ENCODE peak calls at places on chromosomes 5 and 9, in five cellular contexts. D is endothelial cell of umbilical vein, V is neural progenitor cell, R is HepG2, O is mammary epithelial cell. S is an unnamed sample.

GRCh38 chr5:80466669-80467485 is 21.0 kb upstream of the FAM151B start:
- DNase-seq in D (peak), O (peak), V (no peak), R (peak), S (no peak)

GRCh38 chr5:2685651-2686050 is 65.8 kb downstream of the IRX2 start:
- DNase-seq in V (no peak), D (no peak), R (no peak), O (peak), S (peak)

GRCh38 chr9:61665330-61665751 is 475.5 kb downstream of the SPATA31A7 start:
- DNase-seq in O (no peak), R (no peak), D (no peak), V (no peak), S (no peak)

GRCh38 chr9:36276840-36277239 is 18.6 kb upstream of the GNE start:
- DNase-seq in O (peak), R (peak), V (peak), D (peak), S (no peak)

GRCh38 chr5:141914154-141914743 is 9.4 kb upstream of the DELE1 start:
- DNase-seq in V (peak), O (no peak), R (no peak), D (peak), S (no peak)

GRCh38 chr5:158748535-158748934 is 351.2 kb downstream of the EBF1 start:
- DNase-seq in V (no peak), O (no peak), D (no peak), R (no peak), S (no peak)

GRCh38 chr9:84140535-84141101 is 160.0 kb downstream of the RMI1 start:
- DNase-seq in R (no peak), V (peak), O (no peak), D (no peak), S (no peak)

GRCh38 chr5:88480245-88480644 is 211.6 kb upstream of the TMEM161B start:
- DNase-seq in R (no peak), V (no peak), O (no peak), D (no peak), S (no peak)

GRCh38 chr9:101848485-101848919 is 110.1 kb upstream of the GRIN3A start:
- DNase-seq in O (no peak), R (no peak), D (no peak), V (no peak), S (no peak)

GRCh38 chr5:159345336-159345735 is 15.0 kb upstream of the IL12B start:
- DNase-seq in V (no peak), O (no peak), R (no peak), D (no peak), S (no peak)

GRCh38 chr5:86894006-86894560 is 276.3 kb downstream of the COX7C start:
- DNase-seq in R (no peak), O (no peak), V (no peak), D (no peak), S (peak)

GRCh38 chr5:139676406-139676805 is 28.3 kb downstream of the CXXC5 start:
- DNase-seq in O (no peak), R (no peak), D (no peak), V (no peak), S (no peak)
- H3K27ac ChIP-seq in O (no peak), R (no peak), D (no peak), V (no peak), S (no peak)

GRCh38 chr9:135076876-135077430 is 10.5 kb upstream of the OLFM1 start:
- DNase-seq in V (no peak), O (no peak), R (no peak), D (no peak), S (no peak)

GRCh38 chr9:135074354-135075233 is 12.9 kb upstream of the OLFM1 start:
- DNase-seq in V (no peak), R (no peak), O (no peak), D (no peak), S (no peak)

GRCh38 chr9:135076143-135076875 is 11.2 kb upstream of the OLFM1 start:
- DNase-seq in R (no peak), D (no peak), O (no peak), V (peak), S (no peak)

GRCh38 chr9:135073741-135074305 is 13.6 kb upstream of the OLFM1 start:
- DNase-seq in O (no peak), V (no peak), R (no peak), D (no peak), S (no peak)

GRCh38 chr9:135075234-135076142 is 12.0 kb upstream of the OLFM1 start:
- DNase-seq in R (no peak), O (peak), V (peak), D (no peak), S (no peak)
- TF ChIP-seq EZH2 in R (no peak), O (no peak), V (no peak), D (no peak), S (no peak)

GRCh38 chr5:150082364-150082763 is 4.0 kb downstream of the CSF1R start:
- DNase-seq in O (no peak), R (no peak), V (no peak), D (no peak), S (no peak)

GRCh38 chr5:150085950-150086715 is at the start of gene CSF1R:
- DNase-seq in O (no peak), R (no peak), V (no peak), D (no peak), S (no peak)

GRCh38 chr5:150082889-150083288 is 3.5 kb downstream of the CSF1R start:
- DNase-seq in V (no peak), O (no peak), R (no peak), D (no peak), S (no peak)

GRCh38 chr5:150081541-150082283 is 4.6 kb downstream of the CSF1R start:
- DNase-seq in O (no peak), R (no peak), D (peak), V (peak), S (no peak)

DNA sequence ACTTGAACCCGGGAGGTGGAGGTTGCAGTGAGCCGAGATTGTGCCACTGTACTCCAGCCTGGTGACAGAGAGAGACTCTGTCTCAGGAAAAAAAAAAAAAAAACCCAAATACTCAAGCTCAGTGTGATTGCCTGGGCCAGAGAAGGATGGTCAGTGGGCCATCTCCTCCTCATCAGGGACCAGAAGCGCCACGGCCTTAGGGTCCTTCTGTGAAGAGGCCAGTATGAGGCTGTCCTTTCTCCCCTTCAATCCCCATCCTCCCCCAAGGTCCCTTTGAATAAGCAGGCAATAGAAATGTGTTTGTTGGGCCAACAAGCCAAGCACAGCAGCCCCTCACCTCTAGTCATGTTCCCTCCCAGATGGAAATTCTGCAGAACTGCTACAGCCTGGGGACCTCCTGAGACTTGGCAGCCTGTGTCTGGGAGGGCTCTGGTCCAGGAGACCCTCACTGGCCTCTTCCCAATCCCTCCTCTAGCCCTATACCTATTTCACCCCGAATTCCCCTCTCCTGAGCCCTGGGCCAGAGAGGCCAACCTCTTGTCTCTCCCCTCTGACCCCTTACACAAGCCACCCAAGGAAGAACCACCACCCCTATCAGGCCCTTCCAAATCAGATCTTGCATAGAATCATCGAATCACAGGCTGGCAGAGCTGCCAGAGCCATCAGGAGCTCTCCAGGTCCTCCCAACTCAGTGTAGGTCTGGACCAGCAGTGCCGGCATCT is 1.0 kb downstream of the CSF1R start:
- DNase-seq in R (no peak), O (no peak), D (no peak), V (no peak), S (no peak)
- H3K9ac ChIP-seq in R (no peak), O (no peak), D (no peak), V (no peak), S (no peak)

GRCh38 chr9:7967093-7967827 is 167.7 kb upstream of the DMAC1 start:
- DNase-seq in V (no peak), R (no peak), D (no peak), O (no peak), S (no peak)
- H3K27ac ChIP-seq in V (no peak), R (no peak), D (no peak), O (no peak), S (no peak)

DNA sequence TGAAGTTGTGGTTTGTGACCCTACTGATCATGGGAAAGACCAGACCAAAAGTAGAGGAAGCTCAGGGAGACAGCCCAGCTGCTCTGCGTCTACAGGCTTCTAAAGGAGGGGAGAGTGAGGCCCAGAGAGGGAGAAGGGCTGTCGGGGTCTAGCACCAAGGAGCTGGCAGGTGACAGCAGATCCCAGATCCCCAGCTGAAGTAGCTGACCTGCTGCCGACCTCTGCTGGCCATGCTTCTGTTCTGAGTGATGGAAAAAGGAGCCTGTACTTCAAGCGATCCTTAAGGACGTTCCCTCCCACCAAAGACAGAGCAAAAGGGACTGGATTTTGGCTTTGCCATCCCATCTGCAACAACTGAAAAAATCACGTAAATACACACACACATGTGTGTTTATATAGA is 22.7 kb upstream of the QSOX2 start:
- DNase-seq in O (no peak), D (no peak), R (peak), V (peak), S (no peak)
- TF ChIP-seq EZH2 in O (no peak), D (no peak), R (no peak), V (no peak), S (no peak)

GRCh38 chr9:137303031-137303892 is 1.2 kb upstream of the NRARP start:
- DNase-seq in R (no peak), O (peak), D (no peak), V (peak), S (no peak)
- H3K9ac ChIP-seq in R (no peak), O (peak), D (peak), V (no peak), S (peak)

DNA sequence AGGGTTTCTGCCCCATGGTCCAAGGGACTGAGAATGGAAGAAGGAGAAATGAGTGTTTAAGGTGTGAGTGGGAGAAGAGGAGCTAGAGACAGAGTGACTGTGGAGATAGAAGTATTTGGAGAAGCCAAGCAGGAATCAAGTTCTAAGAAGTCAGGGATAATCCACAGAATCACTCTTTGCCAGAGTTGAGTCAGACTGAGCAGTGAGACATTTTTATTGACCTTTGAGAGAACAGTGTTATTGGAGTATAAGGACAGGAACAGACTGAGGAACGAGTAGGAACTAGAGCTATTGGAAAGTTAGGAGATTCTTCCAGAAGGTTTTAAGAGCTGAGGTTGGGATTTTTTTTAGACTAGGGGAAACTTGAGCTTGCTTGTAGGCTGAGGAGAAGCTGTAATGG is 37.2 kb downstream of the RCL1 start:
- DNase-seq in V (no peak), O (no peak), R (no peak), D (peak), S (peak)
- H3K27ac ChIP-seq in V (no peak), O (no peak), R (no peak), D (peak), S (peak)

DNA sequence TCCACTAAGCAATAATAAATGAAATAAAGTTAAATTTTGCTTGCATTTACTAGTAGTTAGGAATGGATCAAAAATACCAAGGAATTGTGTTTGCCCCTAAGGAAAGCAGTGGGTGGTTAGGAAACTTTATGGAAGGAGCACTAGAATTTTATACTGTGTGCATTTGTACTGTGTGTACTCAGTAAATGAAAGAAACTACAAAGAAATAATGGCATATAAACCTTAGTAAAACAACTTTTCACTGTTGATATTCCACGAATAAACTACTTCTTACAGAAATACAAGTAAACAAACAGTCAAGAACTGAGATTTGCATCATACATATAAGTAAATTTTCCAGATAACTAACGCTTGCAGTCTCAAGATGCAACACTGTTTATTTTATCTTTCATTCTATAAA is 103.7 kb upstream of the PARP8 start:
- DNase-seq in O (no peak), R (no peak), D (no peak), V (no peak), S (no peak)
- TF ChIP-seq EZH2 in O (no peak), R (no peak), D (no peak), V (no peak), S (no peak)

DNA sequence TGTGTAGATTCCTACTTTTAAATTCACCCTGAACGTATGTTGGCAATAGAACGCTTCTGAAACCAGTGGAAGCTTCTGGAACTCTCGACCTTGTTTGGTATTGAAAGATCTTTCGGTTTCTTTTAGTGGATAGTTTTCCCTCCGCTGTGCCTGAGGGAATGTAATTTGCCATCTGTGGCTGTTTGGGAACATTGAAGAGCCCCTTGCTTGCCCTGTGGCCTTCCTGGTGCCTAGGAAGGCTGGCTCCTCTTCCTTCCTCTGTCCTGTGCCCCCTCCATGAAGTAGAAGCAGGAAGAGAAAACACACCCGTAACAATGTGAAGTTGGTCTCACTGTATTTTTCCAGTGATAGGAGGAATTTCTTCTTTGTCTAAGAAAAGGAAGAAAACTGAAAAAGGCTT is 274.3 kb downstream of the AOPEP start:
- DNase-seq in D (peak), R (no peak), O (no peak), V (no peak), S (no peak)
- H3K9ac ChIP-seq in D (peak), R (no peak), O (no peak), V (no peak), S (no peak)

GRCh38 chr5:98902733-98903132 is 26.1 kb downstream of the CHD1 start:
- DNase-seq in V (no peak), O (peak), R (no peak), D (no peak), S (peak)

GRCh38 chr5:98906756-98907355 is 22.0 kb downstream of the CHD1 start:
- DNase-seq in O (peak), R (no peak), V (no peak), D (no peak), S (peak)

GRCh38 chr5:98907951-98908350 is 20.9 kb downstream of the CHD1 start:
- DNase-seq in O (no peak), D (no peak), V (no peak), R (no peak), S (no peak)

GRCh38 chr5:98905857-98906688 is 22.7 kb downstream of the CHD1 start:
- DNase-seq in V (peak), O (peak), R (peak), D (peak), S (peak)

DNA sequence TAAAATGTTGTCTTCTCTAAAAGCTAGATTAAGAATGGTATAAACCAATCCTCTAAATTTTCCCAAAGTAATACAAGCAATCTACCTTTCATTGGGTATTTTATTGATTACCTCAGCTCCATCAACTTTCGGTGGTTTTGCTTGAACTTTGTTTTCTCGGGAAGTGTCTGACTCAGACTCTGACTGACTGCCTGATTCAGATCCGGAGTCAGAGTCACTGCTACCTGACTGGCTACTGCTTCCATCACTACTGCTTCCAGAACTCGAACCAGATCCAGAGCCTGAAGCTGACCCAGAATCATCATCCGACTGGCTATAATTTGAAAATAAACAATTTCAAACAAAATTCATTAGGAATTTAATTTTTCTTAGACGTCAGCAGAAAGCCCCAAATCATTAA is 24.0 kb downstream of the CHD1 start:
- DNase-seq in V (no peak), D (peak), R (no peak), O (peak), S (peak)
- H3K27ac ChIP-seq in V (no peak), D (peak), R (no peak), O (no peak), S (peak)